ENCODE peak calls at places on chromosomes 5 and 9, in five cellular contexts. One of them, this sample, is unnamed.

GRCh38 chr9:37036237-37037136 is 2.4 kb upstream of the PAX5 start:
- DNase-seq in aorta: peak; percentile 82
- DNase-seq in left ventricle myocardium inferior: no peak
- DNase-seq in PC-9: peak; percentile 27
- DNase-seq in body of pancreas: peak; percentile 45
- DNase-seq in this sample: no peak

GRCh38 chr9:114163517-114163924 is 8.2 kb downstream of the COL27A1 start:
- DNase-seq in left ventricle myocardium inferior: peak; percentile 52
- DNase-seq in aorta: peak; percentile 92
- DNase-seq in body of pancreas: peak; percentile 84
- DNase-seq in PC-9: peak; percentile 19
- DNase-seq in this sample: no peak

GRCh38 chr5:1667648-1668140 is 131.9 kb downstream of the MRPL36 start:
- DNase-seq in aorta: peak; percentile 48
- DNase-seq in body of pancreas: no peak
- DNase-seq in PC-9: no peak
- DNase-seq in left ventricle myocardium inferior: no peak
- DNase-seq in this sample: no peak

GRCh38 chr9:106916491-106917235 is 53.7 kb downstream of the ZNF462 start:
- DNase-seq in left ventricle myocardium inferior: no peak
- DNase-seq in body of pancreas: peak; percentile 63
- DNase-seq in PC-9: peak; percentile 76
- DNase-seq in aorta: no peak
- DNase-seq in this sample: no peak

GRCh38 chr9:137236238-137236935 is 4.7 kb upstream of the TUBB4B start:
- DNase-seq in PC-9: peak; percentile 88
- DNase-seq in aorta: peak; percentile 95
- DNase-seq in body of pancreas: peak; percentile 91
- DNase-seq in left ventricle myocardium inferior: peak; percentile 87
- DNase-seq in this sample: peak; percentile 76

GRCh38 chr5:142894315-142894714 is 124.1 kb downstream of the ARHGAP26 start:
- DNase-seq in body of pancreas: no peak
- DNase-seq in PC-9: no peak
- DNase-seq in left ventricle myocardium inferior: no peak
- DNase-seq in aorta: no peak
- DNase-seq in this sample: no peak

GRCh38 chr5:74433255-74434123 is 207.0 kb downstream of the ENC1 start:
- DNase-seq in left ventricle myocardium inferior: no peak
- DNase-seq in body of pancreas: no peak
- DNase-seq in PC-9: no peak
- DNase-seq in aorta: no peak
- DNase-seq in this sample: no peak

GRCh38 chr5:141940695-141941271 is 17.1 kb downstream of the DELE1 start:
- DNase-seq in aorta: no peak
- DNase-seq in left ventricle myocardium inferior: no peak
- DNase-seq in PC-9: no peak
- DNase-seq in body of pancreas: no peak
- DNase-seq in this sample: no peak

GRCh38 chr9:20066120-20066519 is 277.3 kb upstream of the SLC24A2 start:
- DNase-seq in aorta: no peak
- DNase-seq in PC-9: no peak
- DNase-seq in left ventricle myocardium inferior: no peak
- DNase-seq in body of pancreas: no peak
- DNase-seq in this sample: no peak

GRCh38 chr5:6181147-6181729 is 197.1 kb downstream of the MED10 start:
- DNase-seq in left ventricle myocardium inferior: no peak
- DNase-seq in aorta: no peak
- DNase-seq in body of pancreas: no peak
- DNase-seq in PC-9: no peak
- DNase-seq in this sample: no peak

GRCh38 chr9:121736964-121737462 is 85.6 kb downstream of the DAB2IP start:
- DNase-seq in body of pancreas: peak; percentile 65
- DNase-seq in aorta: no peak
- DNase-seq in left ventricle myocardium inferior: peak; percentile 44
- DNase-seq in PC-9: peak; percentile 91
- DNase-seq in this sample: no peak

GRCh38 chr5:146098047-146098446 is 7.3 kb downstream of the PLAC8L1 start:
- DNase-seq in body of pancreas: no peak
- DNase-seq in left ventricle myocardium inferior: no peak
- DNase-seq in PC-9: no peak
- DNase-seq in aorta: no peak
- DNase-seq in this sample: peak; percentile 3

GRCh38 chr9:4740623-4741364 is at the start of gene AK3:
- DNase-seq in left ventricle myocardium inferior: peak; percentile 90
- DNase-seq in PC-9: peak; percentile 84
- DNase-seq in aorta: peak; percentile 94
- DNase-seq in body of pancreas: peak; percentile 90
- DNase-seq in this sample: peak; percentile 50

GRCh38 chr5:157431544-157432200 is 28.3 kb upstream of the NIPAL4 start:
- DNase-seq in body of pancreas: no peak
- DNase-seq in aorta: no peak
- DNase-seq in left ventricle myocardium inferior: no peak
- DNase-seq in PC-9: no peak
- DNase-seq in this sample: no peak

GRCh38 chr9:37104183-37104889 is 16.0 kb upstream of the ZCCHC7 start:
- DNase-seq in body of pancreas: no peak
- DNase-seq in left ventricle myocardium inferior: no peak
- DNase-seq in PC-9: peak; percentile 9
- DNase-seq in aorta: no peak
- DNase-seq in this sample: no peak

GRCh38 chr5:167892352-167893115 is 398.9 kb upstream of the WWC1 start:
- DNase-seq in left ventricle myocardium inferior: no peak
- DNase-seq in body of pancreas: no peak
- DNase-seq in PC-9: no peak
- DNase-seq in aorta: no peak
- DNase-seq in this sample: no peak

GRCh38 chr5:142841511-142842255 is 71.5 kb downstream of the ARHGAP26 start:
- DNase-seq in aorta: peak; percentile 84
- DNase-seq in body of pancreas: no peak
- DNase-seq in PC-9: no peak
- DNase-seq in left ventricle myocardium inferior: peak; percentile 68
- DNase-seq in this sample: no peak

GRCh38 chr5:41193462-41194166 is 19.7 kb downstream of the C6 start:
- DNase-seq in body of pancreas: peak; percentile 98
- DNase-seq in left ventricle myocardium inferior: peak; percentile 99
- DNase-seq in aorta: peak; percentile 98
- DNase-seq in PC-9: peak; percentile 17
- DNase-seq in this sample: no peak

GRCh38 chr5:157253547-157253946 is 12.4 kb upstream of the CYFIP2 start:
- DNase-seq in left ventricle myocardium inferior: no peak
- DNase-seq in body of pancreas: peak; percentile 44
- DNase-seq in PC-9: peak; percentile 38
- DNase-seq in aorta: no peak
- DNase-seq in this sample: no peak

GRCh38 chr5:73114029-73114688 is 6.2 kb upstream of the TMEM171 start:
- DNase-seq in body of pancreas: no peak
- DNase-seq in PC-9: no peak
- DNase-seq in left ventricle myocardium inferior: no peak
- DNase-seq in aorta: no peak
- DNase-seq in this sample: no peak

GRCh38 chr9:94860678-94861588 is 134.4 kb downstream of the AOPEP start:
- DNase-seq in body of pancreas: no peak
- DNase-seq in PC-9: no peak
- DNase-seq in left ventricle myocardium inferior: no peak
- DNase-seq in aorta: no peak
- DNase-seq in this sample: no peak

GRCh38 chr9:4798281-4798680 is 5.5 kb downstream of the RCL1 start:
- DNase-seq in PC-9: no peak
- DNase-seq in aorta: no peak
- DNase-seq in left ventricle myocardium inferior: no peak
- DNase-seq in body of pancreas: no peak
- DNase-seq in this sample: no peak

GRCh38 chr5:175535781-175536180 is 57.4 kb downstream of the SFXN1 start:
- DNase-seq in PC-9: no peak
- DNase-seq in body of pancreas: no peak
- DNase-seq in aorta: no peak
- DNase-seq in left ventricle myocardium inferior: no peak
- DNase-seq in this sample: no peak

GRCh38 chr5:58317808-58318207 is 142.1 kb downstream of the PLK2 start:
- DNase-seq in body of pancreas: no peak
- DNase-seq in left ventricle myocardium inferior: no peak
- DNase-seq in PC-9: no peak
- DNase-seq in aorta: no peak
- DNase-seq in this sample: no peak

GRCh38 chr9:99870126-99870525 is 36.3 kb upstream of the STX17 start:
- DNase-seq in PC-9: no peak
- DNase-seq in aorta: no peak
- DNase-seq in body of pancreas: no peak
- DNase-seq in left ventricle myocardium inferior: no peak
- DNase-seq in this sample: no peak

GRCh38 chr9:22107202-22107601 is 98.1 kb upstream of the CDKN2B start:
- DNase-seq in aorta: no peak
- DNase-seq in left ventricle myocardium inferior: no peak
- DNase-seq in PC-9: no peak
- DNase-seq in body of pancreas: no peak
- DNase-seq in this sample: no peak

GRCh38 chr5:83927140-83927733 is 206.6 kb upstream of the HAPLN1 start:
- DNase-seq in body of pancreas: peak; percentile 58
- DNase-seq in aorta: peak; percentile 80
- DNase-seq in left ventricle myocardium inferior: peak; percentile 24
- DNase-seq in PC-9: peak; percentile 33
- DNase-seq in this sample: peak; percentile 32

GRCh38 chr9:121187681-121188305 is 13.9 kb downstream of the RAB14 start:
- DNase-seq in PC-9: no peak
- DNase-seq in body of pancreas: no peak
- DNase-seq in left ventricle myocardium inferior: no peak
- DNase-seq in aorta: no peak
- DNase-seq in this sample: no peak

GRCh38 chr9:137464291-137464999 is 5.3 kb upstream of the NSMF start:
- DNase-seq in PC-9: no peak
- DNase-seq in body of pancreas: no peak
- DNase-seq in left ventricle myocardium inferior: no peak
- DNase-seq in aorta: peak; percentile 62
- DNase-seq in this sample: no peak

GRCh38 chr5:113060410-113061025 is 83.9 kb downstream of the DCP2 start:
- DNase-seq in left ventricle myocardium inferior: no peak
- DNase-seq in PC-9: no peak
- DNase-seq in aorta: no peak
- DNase-seq in body of pancreas: no peak
- DNase-seq in this sample: no peak

GRCh38 chr5:113057437-113058052 is 80.9 kb downstream of the DCP2 start:
- DNase-seq in body of pancreas: no peak
- DNase-seq in left ventricle myocardium inferior: no peak
- DNase-seq in aorta: no peak
- DNase-seq in PC-9: no peak
- DNase-seq in this sample: no peak

GRCh38 chr5:113059232-113059805 is 82.7 kb downstream of the DCP2 start:
- DNase-seq in left ventricle myocardium inferior: peak; percentile 50
- DNase-seq in body of pancreas: no peak
- DNase-seq in PC-9: no peak
- DNase-seq in aorta: no peak
- DNase-seq in this sample: no peak

GRCh38 chr5:113058269-113058668 is 81.7 kb downstream of the DCP2 start:
- DNase-seq in left ventricle myocardium inferior: no peak
- DNase-seq in aorta: no peak
- DNase-seq in body of pancreas: no peak
- DNase-seq in PC-9: no peak
- DNase-seq in this sample: no peak

DNA sequence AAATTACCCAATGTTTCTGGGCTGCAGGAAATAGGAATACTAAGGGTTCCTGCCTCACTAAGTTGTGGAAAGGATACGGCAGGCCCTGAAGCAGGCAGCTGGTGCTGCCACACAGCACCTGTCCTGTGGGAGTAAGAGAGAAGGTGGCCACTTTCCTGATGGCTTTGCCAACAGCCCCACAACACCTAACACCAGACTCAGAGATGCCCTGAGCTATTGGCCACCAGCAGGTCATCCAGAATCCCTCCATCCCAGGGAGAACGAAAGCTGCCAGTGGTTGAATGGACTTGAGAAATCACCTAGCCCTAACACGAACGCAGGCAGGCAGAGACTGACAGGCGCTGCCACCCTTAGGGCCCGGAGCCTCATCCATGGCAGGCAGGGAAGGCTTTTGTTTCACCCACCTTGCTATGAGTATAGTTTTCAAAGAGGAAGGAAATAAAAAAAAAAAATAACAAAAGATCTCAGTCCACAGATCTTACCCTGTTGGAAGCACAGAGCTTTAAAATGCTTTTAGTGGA is 82.2 kb downstream of the DCP2 start:
- DNase-seq in aorta: no peak
- DNase-seq in body of pancreas: no peak
- DNase-seq in left ventricle myocardium inferior: no peak
- DNase-seq in PC-9: no peak
- DNase-seq in this sample: no peak
- H3K27ac ChIP-seq in aorta: no peak overlapping the region
- H3K27ac ChIP-seq in body of pancreas: no peak overlapping the region
- H3K27ac ChIP-seq in left ventricle myocardium inferior: peak overlapping the region; percentile 37
- H3K27ac ChIP-seq in PC-9: no peak overlapping the region
- H3K27ac ChIP-seq in this sample: no peak overlapping the region

GRCh38 chr5:56328753-56329560 is 95.8 kb upstream of the ANKRD55 start:
- DNase-seq in left ventricle myocardium inferior: no peak
- DNase-seq in body of pancreas: no peak
- DNase-seq in PC-9: peak; percentile 13
- DNase-seq in aorta: no peak
- DNase-seq in this sample: no peak
- H3K27ac ChIP-seq in left ventricle myocardium inferior: no peak overlapping the region
- H3K27ac ChIP-seq in body of pancreas: peak overlapping the region; percentile 54
- H3K27ac ChIP-seq in PC-9: peak overlapping the region; percentile 90
- H3K27ac ChIP-seq in aorta: no peak overlapping the region
- H3K27ac ChIP-seq in this sample: no peak overlapping the region

DNA sequence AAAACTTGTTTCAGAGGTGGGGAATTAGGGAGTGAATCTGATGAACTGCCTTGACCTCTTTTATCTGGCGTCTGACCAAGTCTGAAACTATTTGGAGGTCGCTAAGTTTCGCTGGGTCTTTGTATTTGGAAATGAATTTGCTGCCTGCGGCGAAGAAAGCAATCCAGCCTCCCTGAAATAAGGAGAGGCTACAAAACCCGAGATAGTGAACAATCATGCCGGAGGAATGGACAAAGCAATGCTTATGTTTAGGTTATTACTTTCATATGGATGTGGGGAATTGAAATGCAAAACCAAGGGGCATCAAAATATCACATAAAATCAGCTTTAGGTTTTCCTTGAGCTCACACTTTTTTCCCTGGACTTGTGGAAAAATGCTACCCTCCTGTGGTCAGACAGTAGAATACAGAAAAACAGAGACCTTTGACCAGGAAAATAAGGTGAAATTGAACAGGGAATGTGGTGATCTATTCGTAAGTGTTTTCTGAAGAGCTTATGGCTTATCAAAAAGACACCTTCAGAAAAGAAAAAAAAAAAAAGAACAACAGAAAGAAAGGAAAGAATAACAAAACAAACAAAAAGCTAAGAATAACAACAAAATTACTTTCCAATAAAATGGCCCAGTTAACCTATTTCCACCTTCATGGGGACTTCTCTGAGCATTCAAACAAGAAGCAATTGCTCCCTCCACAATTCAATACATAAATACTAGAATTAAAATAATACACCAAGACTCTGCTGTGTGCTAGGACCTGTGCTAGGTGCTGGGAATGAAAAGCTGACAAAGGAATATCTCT is 68.6 kb upstream of the DPYSL3 start:
- DNase-seq in aorta: no peak
- DNase-seq in left ventricle myocardium inferior: no peak
- DNase-seq in body of pancreas: no peak
- DNase-seq in PC-9: no peak
- DNase-seq in this sample: no peak
- H3K27ac ChIP-seq in aorta: no peak overlapping the region
- H3K27ac ChIP-seq in left ventricle myocardium inferior: no peak overlapping the region
- H3K27ac ChIP-seq in body of pancreas: no peak overlapping the region
- H3K27ac ChIP-seq in PC-9: no peak overlapping the region
- H3K27ac ChIP-seq in this sample: no peak overlapping the region

GRCh38 chr5:149414405-149415244 is 35.5 kb upstream of the IL17B start:
- DNase-seq in PC-9: no peak
- DNase-seq in left ventricle myocardium inferior: peak; percentile 67
- DNase-seq in aorta: peak; percentile 82
- DNase-seq in body of pancreas: no peak
- DNase-seq in this sample: no peak
- H3K27ac ChIP-seq in PC-9: no peak overlapping the region
- H3K27ac ChIP-seq in left ventricle myocardium inferior: peak overlapping the region; percentile 95
- H3K27ac ChIP-seq in aorta: peak overlapping the region; percentile 57
- H3K27ac ChIP-seq in body of pancreas: no peak overlapping the region
- H3K27ac ChIP-seq in this sample: no peak overlapping the region